ENCODE peak calls at places on chromosome 18, in eight cellular contexts. D, Y, R, I, G, N, X and O are unnamed samples.

GRCh38 chr18:13540783-13541182 is 185.6 kb downstream of the FAM210A start:
- DNase-seq in R (no peak), G (no peak), N (no peak), D (no peak), Y (no peak), I (no peak), X (no peak), O (no peak)

GRCh38 chr18:26215247-26215970 is 10.8 kb upstream of the TAF4B start:
- DNase-seq in X (no peak), Y (no peak), D (no peak), I (no peak), N (no peak), G (peak), R (no peak), O (no peak)

GRCh38 chr18:67302043-67302442 is 214.5 kb downstream of the DSEL start:
- DNase-seq in D (no peak), N (no peak), R (no peak), G (no peak), X (no peak), I (no peak), Y (no peak), O (no peak)

GRCh38 chr18:34649072-34649471 is 61.0 kb upstream of the DTNA start:
- DNase-seq in N (no peak), R (no peak), X (no peak), Y (no peak), I (no peak), G (no peak), D (no peak), O (no peak)

GRCh38 chr18:2536063-2536462 is 35.2 kb downstream of the METTL4 start:
- DNase-seq in R (no peak), Y (no peak), I (no peak), G (no peak), X (no peak), D (peak), N (no peak), O (no peak)

GRCh38 chr18:79748321-79749157 is 49.2 kb upstream of the KCNG2 start:
- DNase-seq in N (no peak), R (no peak), X (no peak), I (no peak), D (no peak), G (no peak), Y (peak), O (no peak)

GRCh38 chr18:63016270-63016669 is 300.9 kb downstream of the PHLPP1 start:
- DNase-seq in Y (peak), I (peak), D (peak), X (no peak), R (peak), N (peak), G (peak), O (no peak)

GRCh38 chr18:26764584-26764983 is 100.9 kb downstream of the AQP4 start:
- DNase-seq in N (no peak), I (no peak), G (no peak), X (no peak), D (peak), R (no peak), Y (no peak), O (no peak)

GRCh38 chr18:67318651-67319050 is 197.9 kb downstream of the DSEL start:
- DNase-seq in R (no peak), G (no peak), X (no peak), N (no peak), Y (no peak), I (no peak), D (no peak), O (no peak)

GRCh38 chr18:31274915-31275314 is 43.0 kb upstream of the DSG1 start:
- DNase-seq in R (peak), Y (no peak), X (peak), G (no peak), N (no peak), I (no peak), D (no peak), O (peak)

GRCh38 chr18:40415224-40415791 is 1539.7 kb upstream of the PIK3C3 start:
- DNase-seq in D (no peak), X (no peak), R (no peak), G (no peak), Y (no peak), I (no peak), N (no peak), O (no peak)

GRCh38 chr18:76376668-76377358 is 118.2 kb downstream of the ZNF516 start:
- DNase-seq in X (no peak), G (peak), I (no peak), Y (no peak), N (no peak), D (no peak), R (no peak), O (no peak)

GRCh38 chr18:7177131-7177744 is 53.7 kb upstream of the LRRC30 start:
- DNase-seq in R (peak), Y (peak), D (peak), X (no peak), I (peak), N (peak), G (no peak), O (no peak)

GRCh38 chr18:79617521-79618500 is 61.8 kb upstream of the CTDP1 start:
- DNase-seq in R (no peak), I (no peak), Y (no peak), X (no peak), D (no peak), G (no peak), N (no peak), O (no peak)

GRCh38 chr18:70322928-70323327 is 34.1 kb downstream of the SOCS6 start:
- DNase-seq in I (peak), D (no peak), N (peak), R (no peak), X (no peak), G (no peak), Y (no peak), O (no peak)

GRCh38 chr18:35389095-35389618 is 12.0 kb upstream of the ZNF396 start:
- DNase-seq in R (no peak), G (no peak), X (no peak), D (no peak), N (peak), I (peak), Y (no peak), O (no peak)

GRCh38 chr18:10851824-10852225 is 297.5 kb downstream of the PIEZO2 start:
- DNase-seq in D (peak), Y (peak), I (peak), G (no peak), N (peak), X (no peak), R (peak), O (no peak)

GRCh38 chr18:39841133-39842041 is 2113.6 kb upstream of the PIK3C3 start:
- DNase-seq in G (no peak), N (peak), R (peak), D (peak), Y (peak), X (peak), I (peak), O (peak)

GRCh38 chr18:69400976-69401474 is 337 bp downstream of the DOK6 start:
- DNase-seq in X (peak), Y (no peak), G (no peak), N (no peak), R (no peak), I (no peak), D (peak), O (no peak)

GRCh38 chr18:72867721-72868665 is at the start of gene NETO1:
- DNase-seq in I (no peak), N (no peak), G (no peak), Y (peak), X (no peak), D (peak), R (no peak), O (no peak)

GRCh38 chr18:9627642-9628041 is 13.3 kb upstream of the PPP4R1 start:
- DNase-seq in G (no peak), I (no peak), N (no peak), Y (no peak), D (peak), X (no peak), R (no peak), O (no peak)

GRCh38 chr18:14978962-14979535 is 231.1 kb downstream of the ANKRD30B start:
- DNase-seq in G (peak), X (no peak), N (peak), D (peak), R (peak), I (peak), Y (no peak), O (no peak)

GRCh38 chr18:23458830-23459529 is 5.9 kb downstream of the RIOK3 start:
- DNase-seq in G (no peak), Y (no peak), D (no peak), X (no peak), I (no peak), R (no peak), N (no peak), O (no peak)

GRCh38 chr18:39215920-39216319 is 1650.3 kb upstream of the CELF4 start:
- DNase-seq in G (no peak), X (no peak), D (no peak), I (no peak), R (peak), Y (no peak), N (no peak), O (no peak)

GRCh38 chr18:34522627-34523026 is 187.5 kb upstream of the DTNA start:
- DNase-seq in Y (no peak), R (no peak), G (no peak), D (no peak), I (peak), N (no peak), X (no peak), O (no peak)

GRCh38 chr18:74288041-74288440 is 3.7 kb downstream of the CYB5A start:
- DNase-seq in I (no peak), X (no peak), G (no peak), Y (no peak), R (no peak), N (no peak), D (no peak), O (no peak)

GRCh38 chr18:57276720-57277284 is 75.6 kb upstream of the ST8SIA3 start:
- DNase-seq in X (no peak), R (no peak), D (no peak), Y (peak), N (no peak), I (no peak), G (no peak), O (no peak)